ENCODE peak calls at places on chromosomes 2 and 18, in four cellular contexts. U, F, Z and L are unnamed samples.

GRCh38 chr2:101124684-101125366 is 26.4 kb downstream of the TBC1D8 start:
- DNase-seq in U (no peak), F (no peak), Z (no peak), L (no peak)

GRCh38 chr18:77223221-77223639 is 26.4 kb upstream of the GALR1 start:
- DNase-seq in U (no peak), F (no peak), Z (no peak), L (no peak)

GRCh38 chr2:170770008-170770303 is 222 bp upstream of the ERICH2 start:
- DNase-seq in U (no peak), F (no peak), Z (no peak), L (no peak)

GRCh38 chr2:49241506-49241905 is 87.2 kb upstream of the FSHR start:
- DNase-seq in U (no peak), F (no peak), Z (no peak), L (no peak)

GRCh38 chr18:12006488-12006840 is 25.2 kb downstream of the IMPA2 start:
- DNase-seq in U (no peak), F (no peak), Z (no peak), L (no peak)

GRCh38 chr2:30147715-30148611 is 1.2 kb downstream of the YPEL5 start:
- DNase-seq in U (peak; percentile 93), F (no peak), Z (peak; percentile 79), L (peak; percentile 72)

GRCh38 chr2:33614190-33614589 is 15.1 kb upstream of the FAM98A start:
- DNase-seq in U (no peak), F (no peak), Z (no peak), L (no peak)

GRCh38 chr18:41660654-41661053 is 294.4 kb upstream of the PIK3C3 start:
- DNase-seq in U (no peak), F (no peak), Z (no peak), L (no peak)

GRCh38 chr2:232484628-232485332 is 2.9 kb downstream of the ECEL1 start:
- DNase-seq in U (no peak), F (no peak), Z (no peak), L (no peak)

GRCh38 chr2:211351998-211352397 is 795.6 kb downstream of the CPS1 start:
- DNase-seq in U (no peak), F (no peak), Z (no peak), L (no peak)

GRCh38 chr2:38164881-38165280 is 88.9 kb upstream of the CYP1B1 start:
- DNase-seq in U (no peak), F (peak; percentile 56), Z (no peak), L (no peak)

GRCh38 chr2:131105950-131106801 is 1.0 kb downstream of the PLEKHB2 start:
- DNase-seq in U (peak; percentile 40), F (peak; percentile 16), Z (peak; percentile 69), L (no peak)

GRCh38 chr2:15634846-15635490 is 43.3 kb downstream of the DDX1 start:
- DNase-seq in U (no peak), F (no peak), Z (no peak), L (no peak)

GRCh38 chr2:176913955-176914354 is 298.6 kb upstream of the HNRNPA3 start:
- DNase-seq in U (no peak), F (no peak), Z (no peak), L (no peak)

GRCh38 chr18:44731866-44732555 is 51.3 kb downstream of the SETBP1 start:
- DNase-seq in U (no peak), F (no peak), Z (no peak), L (no peak)

GRCh38 chr2:145558617-145559350 is 1038.9 kb upstream of the ZEB2 start:
- DNase-seq in U (no peak), F (no peak), Z (no peak), L (no peak)

GRCh38 chr18:8426401-8426800 is 182.8 kb upstream of the RAB12 start:
- DNase-seq in U (peak; percentile 43), F (no peak), Z (no peak), L (no peak)

GRCh38 chr2:105380432-105381118 is 18.3 kb downstream of the FHL2 start:
- DNase-seq in U (peak; percentile 23), F (no peak), Z (no peak), L (no peak)

GRCh38 chr2:38159621-38160020 is 83.7 kb upstream of the CYP1B1 start:
- DNase-seq in U (no peak), F (no peak), Z (no peak), L (no peak)

GRCh38 chr2:790634-791245 is 113.5 kb upstream of the TMEM18 start:
- DNase-seq in U (no peak), F (no peak), Z (no peak), L (no peak)

GRCh38 chr2:128377071-128377910 is 58.6 kb upstream of the HS6ST1 start:
- DNase-seq in U (no peak), F (no peak), Z (no peak), L (no peak)

GRCh38 chr2:118529931-118530330 is 317.5 kb downstream of the EN1 start:
- DNase-seq in U (no peak), F (no peak), Z (no peak), L (no peak)

GRCh38 chr18:22145160-22145559 is 24.2 kb upstream of the GATA6 start:
- DNase-seq in U (no peak), F (no peak), Z (no peak), L (no peak)

GRCh38 chr2:138012968-138013367 is 48.7 kb downstream of the HNMT start:
- DNase-seq in U (peak; percentile 32), F (no peak), Z (no peak), L (no peak)

GRCh38 chr2:223681125-223681524 is 79.0 kb upstream of the SCG2 start:
- DNase-seq in U (no peak), F (no peak), Z (no peak), L (no peak)

GRCh38 chr2:120625865-120626560 is 109.7 kb upstream of the GLI2 start:
- DNase-seq in U (no peak), F (no peak), Z (no peak), L (no peak)

GRCh38 chr2:21181957-21182356 is 58.2 kb downstream of the TDRD15 start:
- DNase-seq in U (no peak), F (no peak), Z (no peak), L (no peak)

GRCh38 chr18:51668101-51668500 is 470.6 kb upstream of the MEX3C start:
- DNase-seq in U (peak; percentile 20), F (no peak), Z (peak; percentile 55), L (peak; percentile 6)

GRCh38 chr18:28963481-28963880 is 786.6 kb upstream of the CDH2 start:
- DNase-seq in U (no peak), F (no peak), Z (no peak), L (no peak)

GRCh38 chr2:236872971-236873370 is 212.7 kb upstream of the COPS8 start:
- DNase-seq in U (no peak), F (no peak), Z (no peak), L (no peak)

GRCh38 chr2:76461431-76461830 is 750.7 kb upstream of the GCFC2 start:
- DNase-seq in U (no peak), F (no peak), Z (no peak), L (no peak)

GRCh38 chr2:121171625-121172119 is 113.3 kb downstream of the TFCP2L1 start:
- DNase-seq in U (no peak), F (no peak), Z (no peak), L (no peak)

GRCh38 chr2:64276417-64277095 is 132.3 kb upstream of the PELI1 start:
- DNase-seq in U (no peak), F (no peak), Z (no peak), L (no peak)

GRCh38 chr2:64274399-64275173 is 130.4 kb upstream of the PELI1 start:
- DNase-seq in U (no peak), F (no peak), Z (no peak), L (no peak)

GRCh38 chr2:64277101-64277849 is 133.1 kb upstream of the PELI1 start:
- DNase-seq in U (peak; percentile 17), F (no peak), Z (no peak), L (no peak)

GRCh38 chr2:64275174-64275466 is 130.9 kb upstream of the PELI1 start:
- DNase-seq in U (no peak), F (no peak), Z (no peak), L (no peak)

DNA sequence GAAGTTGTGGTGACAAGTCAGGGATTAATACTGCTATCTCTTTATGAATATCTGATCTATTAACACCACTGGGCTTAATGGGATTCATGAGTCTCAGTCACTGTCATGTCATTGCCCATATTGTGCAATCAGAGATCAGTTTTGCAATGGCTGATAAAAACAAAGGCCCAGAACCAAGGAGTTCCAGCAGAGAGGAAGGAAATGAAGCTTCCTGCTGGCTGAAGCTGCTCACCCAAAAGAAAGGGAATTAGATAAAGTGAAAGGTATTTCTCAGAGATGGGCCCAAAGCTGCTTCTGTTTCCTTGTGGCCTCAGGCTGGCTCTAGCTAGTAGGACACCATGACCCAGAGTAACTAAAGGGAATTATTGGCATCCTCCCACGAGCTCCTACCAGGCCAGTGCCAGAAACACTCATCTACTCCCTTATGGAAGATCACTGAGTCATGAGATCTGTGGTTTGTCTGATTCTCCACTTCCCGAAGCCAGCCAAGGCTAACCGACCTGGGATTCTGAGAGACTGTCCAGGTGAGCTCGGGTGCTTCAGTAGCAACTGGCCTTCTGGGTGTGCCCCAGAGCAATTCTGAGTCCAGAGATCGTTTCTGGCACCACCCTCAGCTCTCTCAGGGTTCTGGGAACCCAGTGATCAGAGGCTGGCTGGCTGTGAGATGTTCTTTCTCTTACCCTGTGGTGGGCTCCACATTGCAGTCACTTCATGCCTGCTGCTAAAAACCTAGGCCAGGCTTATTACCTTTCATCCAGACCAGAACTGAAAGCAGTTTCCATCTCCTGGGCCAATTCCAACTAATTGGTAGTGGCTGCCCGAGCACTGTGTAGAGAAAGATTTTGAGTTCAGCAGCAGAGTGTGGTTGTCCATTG is 129.5 kb upstream of the PELI1 start:
- DNase-seq in U (no peak), F (no peak), Z (peak; percentile 89), L (no peak)
- TF ChIP-seq POLR2AphosphoS5 in U (no peak), F (no peak), Z (no peak), L (no peak)

GRCh38 chr18:74282359-74283254 is 9.2 kb downstream of the CYB5A start:
- DNase-seq in U (no peak), F (no peak), Z (no peak), L (no peak)
- TF ChIP-seq SPI1 in U (no peak), F (no peak), Z (no peak), L (no peak)

GRCh38 chr2:28407976-28408690 is 15.5 kb downstream of the FOSL2 start:
- DNase-seq in U (no peak), F (no peak), Z (no peak), L (no peak)

GRCh38 chr2:28407131-28407975 is 14.7 kb downstream of the FOSL2 start:
- DNase-seq in U (no peak), F (no peak), Z (no peak), L (no peak)

GRCh38 chr2:28405537-28405936 is 12.9 kb downstream of the FOSL2 start:
- DNase-seq in U (no peak), F (no peak), Z (no peak), L (no peak)

GRCh38 chr2:28404086-28404485 is 11.4 kb downstream of the FOSL2 start:
- DNase-seq in U (no peak), F (no peak), Z (no peak), L (no peak)

GRCh38 chr2:28406276-28407096 is 13.8 kb downstream of the FOSL2 start:
- DNase-seq in U (no peak), F (no peak), Z (peak; percentile 98), L (no peak)
- TF ChIP-seq POLR2AphosphoS5 in U (no peak), F (no peak), Z (peak; percentile 65), L (no peak)

GRCh38 chr2:112626604-112627059 is 19.1 kb upstream of the SLC20A1 start:
- DNase-seq in U (peak; percentile 72), F (no peak), Z (peak; percentile 70), L (no peak)

GRCh38 chr2:112625474-112626114 is 20.1 kb upstream of the SLC20A1 start:
- DNase-seq in U (no peak), F (no peak), Z (no peak), L (no peak)

GRCh38 chr2:112622528-112622849 is 23.2 kb upstream of the SLC20A1 start:
- DNase-seq in U (no peak), F (no peak), Z (no peak), L (no peak)

GRCh38 chr2:112621792-112622527 is 23.8 kb upstream of the SLC20A1 start:
- DNase-seq in U (no peak), F (no peak), Z (no peak), L (no peak)

GRCh38 chr2:112623913-112624777 is 21.6 kb upstream of the SLC20A1 start:
- DNase-seq in U (peak; percentile 58), F (no peak), Z (no peak), L (no peak)
- TF ChIP-seq SPI1 in U (no peak), F (no peak), Z (no peak), L (no peak)